ENCODE peak calls at places on chromosomes 5 and 9, in seven cellular contexts. One of them, this sample, is unnamed.

GRCh38 chr9:122338989-122339388 is 31.8 kb upstream of the PTGS1 start:
- DNase-seq in right lobe of liver: no peak
- DNase-seq in naive thymus-derived CD4-positive, alpha-beta T cell: no peak
- DNase-seq in stomach: no peak
- DNase-seq in thoracic aorta: no peak
- DNase-seq in CD4-positive, alpha-beta memory T cell: no peak
- DNase-seq in aorta: no peak
- DNase-seq in this sample: no peak

GRCh38 chr9:136179761-136180160 is 25.2 kb downstream of the LHX3 start:
- DNase-seq in right lobe of liver: no peak
- DNase-seq in naive thymus-derived CD4-positive, alpha-beta T cell: no peak
- DNase-seq in stomach: no peak
- DNase-seq in thoracic aorta: no peak
- DNase-seq in CD4-positive, alpha-beta memory T cell: no peak
- DNase-seq in aorta: no peak
- DNase-seq in this sample: no peak

GRCh38 chr5:116539222-116539621 is 35.4 kb downstream of the SEMA6A start:
- DNase-seq in right lobe of liver: no peak
- DNase-seq in naive thymus-derived CD4-positive, alpha-beta T cell: no peak
- DNase-seq in stomach: no peak
- DNase-seq in thoracic aorta: no peak
- DNase-seq in CD4-positive, alpha-beta memory T cell: no peak
- DNase-seq in aorta: no peak
- DNase-seq in this sample: no peak

GRCh38 chr9:19161257-19162025 is 34.1 kb upstream of the PLIN2 start:
- DNase-seq in right lobe of liver: peak; percentile 47
- DNase-seq in naive thymus-derived CD4-positive, alpha-beta T cell: peak; percentile 36
- DNase-seq in stomach: peak; percentile 50
- DNase-seq in thoracic aorta: peak; percentile 13
- DNase-seq in CD4-positive, alpha-beta memory T cell: peak; percentile 60
- DNase-seq in aorta: no peak
- DNase-seq in this sample: no peak

GRCh38 chr9:124399323-124399962 is 15.8 kb downstream of the PSMB7 start:
- DNase-seq in right lobe of liver: no peak
- DNase-seq in naive thymus-derived CD4-positive, alpha-beta T cell: no peak
- DNase-seq in stomach: no peak
- DNase-seq in thoracic aorta: no peak
- DNase-seq in CD4-positive, alpha-beta memory T cell: no peak
- DNase-seq in aorta: peak; percentile 65
- DNase-seq in this sample: no peak

GRCh38 chr9:105073147-105073546 is 145.2 kb upstream of the ABCA1 start:
- DNase-seq in right lobe of liver: no peak
- DNase-seq in naive thymus-derived CD4-positive, alpha-beta T cell: no peak
- DNase-seq in stomach: no peak
- DNase-seq in thoracic aorta: no peak
- DNase-seq in CD4-positive, alpha-beta memory T cell: no peak
- DNase-seq in aorta: no peak
- DNase-seq in this sample: no peak

GRCh38 chr9:133148351-133149129 is 15.2 kb downstream of the GBGT1 start:
- DNase-seq in right lobe of liver: peak; percentile 66
- DNase-seq in naive thymus-derived CD4-positive, alpha-beta T cell: peak; percentile 60
- DNase-seq in stomach: peak; percentile 68
- DNase-seq in thoracic aorta: no peak
- DNase-seq in CD4-positive, alpha-beta memory T cell: peak; percentile 74
- DNase-seq in aorta: peak; percentile 77
- DNase-seq in this sample: peak; percentile 65

GRCh38 chr5:92403308-92403707 is 1020.2 kb upstream of the ARRDC3 start:
- DNase-seq in right lobe of liver: no peak
- DNase-seq in naive thymus-derived CD4-positive, alpha-beta T cell: no peak
- DNase-seq in stomach: no peak
- DNase-seq in thoracic aorta: no peak
- DNase-seq in CD4-positive, alpha-beta memory T cell: no peak
- DNase-seq in aorta: no peak
- DNase-seq in this sample: no peak

DNA sequence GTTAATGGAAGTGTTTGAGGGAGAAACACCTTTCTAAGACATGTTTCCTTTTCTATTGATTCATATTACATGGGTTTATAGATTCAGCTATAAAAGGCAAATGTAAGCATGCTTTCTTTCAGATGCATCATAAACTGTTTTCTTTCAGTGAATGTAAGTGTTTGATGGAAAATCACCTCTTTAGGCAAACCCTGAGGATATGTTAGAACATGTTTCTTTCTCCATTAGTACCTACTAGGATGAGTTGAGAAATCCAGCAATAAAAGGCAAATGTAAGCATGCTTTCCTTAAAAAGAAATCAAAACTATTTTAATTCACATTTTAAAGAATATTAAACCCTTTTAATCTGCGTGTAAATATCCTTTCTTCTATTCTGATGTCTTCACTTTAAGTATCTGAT is 31.6 kb downstream of the FNIP1 start:
- DNase-seq in right lobe of liver: no peak
- DNase-seq in naive thymus-derived CD4-positive, alpha-beta T cell: no peak
- DNase-seq in stomach: no peak
- DNase-seq in thoracic aorta: no peak
- DNase-seq in CD4-positive, alpha-beta memory T cell: no peak
- DNase-seq in aorta: no peak
- DNase-seq in this sample: no peak
- H3K9me3 ChIP-seq in right lobe of liver: no peaks in the 10 kb centered on the region
- H3K9me3 ChIP-seq in naive thymus-derived CD4-positive, alpha-beta T cell: no peaks in the 10 kb centered on the region
- H3K9me3 ChIP-seq in stomach: peaks cover 4% of the 10 kb centered on the region
- H3K9me3 ChIP-seq in thoracic aorta: no peaks in the 10 kb centered on the region
- H3K9me3 ChIP-seq in CD4-positive, alpha-beta memory T cell: no peaks in the 10 kb centered on the region
- H3K9me3 ChIP-seq in aorta: no peaks in the 10 kb centered on the region
- H3K9me3 ChIP-seq in this sample: peaks cover 3% of the 10 kb centered on the region

DNA sequence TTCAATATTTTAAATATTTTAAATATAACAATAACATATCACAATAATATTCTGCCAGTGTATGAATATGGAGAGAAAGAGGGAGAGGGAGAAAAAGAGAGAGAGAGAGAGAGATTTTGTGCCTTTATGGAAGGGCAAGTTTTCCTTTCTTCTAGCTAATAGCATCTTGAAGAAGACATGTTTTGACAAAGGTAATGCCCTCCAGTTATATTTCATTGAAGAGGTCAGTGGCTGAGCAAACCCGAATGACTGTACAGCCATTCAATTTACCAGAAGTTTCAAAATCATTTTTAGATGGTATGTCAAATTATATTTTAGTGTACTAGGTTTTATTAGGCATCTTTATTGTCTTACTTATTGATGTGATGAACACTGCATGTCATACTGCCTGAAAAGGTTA is 139.3 kb downstream of the EMB start:
- DNase-seq in right lobe of liver: no peak
- DNase-seq in naive thymus-derived CD4-positive, alpha-beta T cell: no peak
- DNase-seq in stomach: no peak
- DNase-seq in thoracic aorta: no peak
- DNase-seq in CD4-positive, alpha-beta memory T cell: no peak
- DNase-seq in aorta: no peak
- DNase-seq in this sample: no peak
- H3K9me3 ChIP-seq in right lobe of liver: no peaks in the 10 kb centered on the region
- H3K9me3 ChIP-seq in naive thymus-derived CD4-positive, alpha-beta T cell: no peaks in the 10 kb centered on the region
- H3K9me3 ChIP-seq in stomach: no peaks in the 10 kb centered on the region
- H3K9me3 ChIP-seq in thoracic aorta: no peaks in the 10 kb centered on the region
- H3K9me3 ChIP-seq in CD4-positive, alpha-beta memory T cell: no peaks in the 10 kb centered on the region
- H3K9me3 ChIP-seq in aorta: peaks cover 1% of the 10 kb centered on the region
- H3K9me3 ChIP-seq in this sample: peaks cover 2% of the 10 kb centered on the region

GRCh38 chr5:95194856-95195255 is 90.0 kb downstream of the MCTP1 start:
- DNase-seq in right lobe of liver: no peak
- DNase-seq in naive thymus-derived CD4-positive, alpha-beta T cell: no peak
- DNase-seq in stomach: no peak
- DNase-seq in thoracic aorta: no peak
- DNase-seq in CD4-positive, alpha-beta memory T cell: no peak
- DNase-seq in aorta: no peak
- DNase-seq in this sample: no peak
- H3K9me3 ChIP-seq in right lobe of liver: no peaks in the 10 kb centered on the region
- H3K9me3 ChIP-seq in naive thymus-derived CD4-positive, alpha-beta T cell: no peaks in the 10 kb centered on the region
- H3K9me3 ChIP-seq in stomach: no peaks in the 10 kb centered on the region
- H3K9me3 ChIP-seq in thoracic aorta: no peaks in the 10 kb centered on the region
- H3K9me3 ChIP-seq in CD4-positive, alpha-beta memory T cell: no peaks in the 10 kb centered on the region
- H3K9me3 ChIP-seq in aorta: no peaks in the 10 kb centered on the region
- H3K9me3 ChIP-seq in this sample: no peaks in the 10 kb centered on the region

GRCh38 chr5:62985749-62986148 is 407.1 kb downstream of the LRRC70 start:
- DNase-seq in right lobe of liver: no peak
- DNase-seq in naive thymus-derived CD4-positive, alpha-beta T cell: no peak
- DNase-seq in stomach: no peak
- DNase-seq in thoracic aorta: no peak
- DNase-seq in CD4-positive, alpha-beta memory T cell: no peak
- DNase-seq in aorta: no peak
- DNase-seq in this sample: no peak
- H3K9me3 ChIP-seq in right lobe of liver: no peaks in the 10 kb centered on the region
- H3K9me3 ChIP-seq in naive thymus-derived CD4-positive, alpha-beta T cell: no peaks in the 10 kb centered on the region
- H3K9me3 ChIP-seq in stomach: peaks cover 34% of the 10 kb centered on the region
- H3K9me3 ChIP-seq in thoracic aorta: peaks cover 10% of the 10 kb centered on the region
- H3K9me3 ChIP-seq in CD4-positive, alpha-beta memory T cell: no peaks in the 10 kb centered on the region
- H3K9me3 ChIP-seq in aorta: no peaks in the 10 kb centered on the region
- H3K9me3 ChIP-seq in this sample: peaks cover 8% of the 10 kb centered on the region

GRCh38 chr5:128271859-128272446 is 188.4 kb downstream of the SLC12A2 start:
- DNase-seq in right lobe of liver: no peak
- DNase-seq in naive thymus-derived CD4-positive, alpha-beta T cell: no peak
- DNase-seq in stomach: no peak
- DNase-seq in thoracic aorta: no peak
- DNase-seq in CD4-positive, alpha-beta memory T cell: no peak
- DNase-seq in aorta: no peak
- DNase-seq in this sample: no peak

GRCh38 chr5:128273736-128274135 is 190.2 kb downstream of the SLC12A2 start:
- DNase-seq in right lobe of liver: no peak
- DNase-seq in naive thymus-derived CD4-positive, alpha-beta T cell: no peak
- DNase-seq in stomach: no peak
- DNase-seq in thoracic aorta: no peak
- DNase-seq in CD4-positive, alpha-beta memory T cell: no peak
- DNase-seq in aorta: no peak
- DNase-seq in this sample: no peak

GRCh38 chr5:128271071-128271470 is 187.5 kb downstream of the SLC12A2 start:
- DNase-seq in right lobe of liver: no peak
- DNase-seq in naive thymus-derived CD4-positive, alpha-beta T cell: no peak
- DNase-seq in stomach: no peak
- DNase-seq in thoracic aorta: no peak
- DNase-seq in CD4-positive, alpha-beta memory T cell: no peak
- DNase-seq in aorta: no peak
- DNase-seq in this sample: no peak

GRCh38 chr5:128276537-128277216 is 193.1 kb downstream of the SLC12A2 start:
- DNase-seq in right lobe of liver: no peak
- DNase-seq in naive thymus-derived CD4-positive, alpha-beta T cell: no peak
- DNase-seq in stomach: no peak
- DNase-seq in thoracic aorta: no peak
- DNase-seq in CD4-positive, alpha-beta memory T cell: no peak
- DNase-seq in aorta: no peak
- DNase-seq in this sample: no peak

GRCh38 chr5:128274441-128274840 is 190.9 kb downstream of the SLC12A2 start:
- DNase-seq in right lobe of liver: no peak
- DNase-seq in naive thymus-derived CD4-positive, alpha-beta T cell: no peak
- DNase-seq in stomach: no peak
- DNase-seq in thoracic aorta: no peak
- DNase-seq in CD4-positive, alpha-beta memory T cell: no peak
- DNase-seq in aorta: no peak
- DNase-seq in this sample: no peak
- H3K9me3 ChIP-seq in right lobe of liver: no peaks in the 10 kb centered on the region
- H3K9me3 ChIP-seq in naive thymus-derived CD4-positive, alpha-beta T cell: no peaks in the 10 kb centered on the region
- H3K9me3 ChIP-seq in stomach: no peaks in the 10 kb centered on the region
- H3K9me3 ChIP-seq in thoracic aorta: no peaks in the 10 kb centered on the region
- H3K9me3 ChIP-seq in CD4-positive, alpha-beta memory T cell: no peaks in the 10 kb centered on the region
- H3K9me3 ChIP-seq in aorta: no peaks in the 10 kb centered on the region
- H3K9me3 ChIP-seq in this sample: no peaks in the 10 kb centered on the region